ENCODE peak calls at places on chromosome 6, in five cellular contexts. Y is foreskin melanocyte; B is thoracic aorta; I is stimulated activated CD8-positive, alpha-beta memory T cell treated with anti-CD3 and anti-CD28 coated beads, Interleukin-7, amount 100 ng/mL, for 24 hours; T is cardiac septum. J is an unnamed sample.

GRCh38 chr6:81476881-81477280 is 275.6 kb downstream of the TENT5A start:
- DNase-seq in Y (peak), B (no peak), I (no peak), T (no peak), J (no peak)

GRCh38 chr6:132961610-132962009 is 147.2 kb downstream of the RPS12 start:
- DNase-seq in Y (no peak), B (no peak), I (no peak), T (no peak), J (no peak)

GRCh38 chr6:16511723-16512584 is 249.3 kb downstream of the ATXN1 start:
- DNase-seq in Y (no peak), B (no peak), I (no peak), T (no peak), J (no peak)

GRCh38 chr6:85360794-85361642 is 88.9 kb upstream of the NT5E start:
- DNase-seq in Y (peak), B (peak), I (no peak), T (no peak), J (peak)

GRCh38 chr6:1612902-1613301 is 3.2 kb downstream of the FOXC1 start:
- DNase-seq in Y (no peak), B (no peak), I (no peak), T (no peak), J (peak)

GRCh38 chr6:7138921-7139358 is 31.2 kb downstream of the RREB1 start:
- DNase-seq in Y (no peak), B (no peak), I (no peak), T (no peak), J (no peak)

GRCh38 chr6:45835725-45836437 is 179.8 kb downstream of the CLIC5 start:
- DNase-seq in Y (no peak), B (no peak), I (no peak), T (no peak), J (no peak)

GRCh38 chr6:132070356-132070755 is 119.2 kb upstream of the CCN2 start:
- DNase-seq in Y (peak), B (no peak), I (no peak), T (no peak), J (no peak)

GRCh38 chr6:74357329-74357728 is 661.3 kb downstream of the CD109 start:
- DNase-seq in Y (no peak), B (no peak), I (no peak), T (no peak), J (no peak)

GRCh38 chr6:29737707-29738630 is 14.7 kb downstream of the HLA-F start:
- DNase-seq in Y (peak), B (no peak), I (no peak), T (peak), J (peak)

GRCh38 chr6:169913096-169913615 is 161.7 kb downstream of the ERMARD start:
- DNase-seq in Y (no peak), B (no peak), I (no peak), T (no peak), J (no peak)

GRCh38 chr6:150651808-150652473 is 52.3 kb downstream of the PLEKHG1 start:
- DNase-seq in Y (no peak), B (no peak), I (no peak), T (no peak), J (no peak)

GRCh38 chr6:132751306-132751705 is 6.4 kb downstream of the VNN2 start:
- DNase-seq in Y (no peak), B (no peak), I (no peak), T (no peak), J (no peak)

GRCh38 chr6:130944486-130944885 is 117.3 kb downstream of the SMLR1 start:
- DNase-seq in Y (peak), B (no peak), I (no peak), T (no peak), J (no peak)

GRCh38 chr6:81515562-81516453 is 236.7 kb downstream of the TENT5A start:
- DNase-seq in Y (peak), B (no peak), I (no peak), T (no peak), J (no peak)

GRCh38 chr6:144411506-144412165 is 126.5 kb downstream of the UTRN start:
- DNase-seq in Y (no peak), B (no peak), I (no peak), T (no peak), J (no peak)

GRCh38 chr6:21831531-21832291 is 238.2 kb downstream of the SOX4 start:
- DNase-seq in Y (no peak), B (no peak), I (no peak), T (no peak), J (no peak)

GRCh38 chr6:30013296-30013922 is 47.7 kb upstream of the POLR1H start:
- DNase-seq in Y (no peak), B (no peak), I (peak), T (no peak), J (no peak)

GRCh38 chr6:117531346-117531745 is 48.9 kb downstream of the DCBLD1 start:
- DNase-seq in Y (no peak), B (no peak), I (no peak), T (no peak), J (no peak)

GRCh38 chr6:137363805-137364138 is 130.4 kb downstream of the OLIG3 start:
- DNase-seq in Y (no peak), B (no peak), I (no peak), T (no peak), J (no peak)

GRCh38 chr6:53119772-53120409 is 28.8 kb downstream of the GCM1 start:
- DNase-seq in Y (no peak), B (no peak), I (no peak), T (no peak), J (no peak)

GRCh38 chr6:149028767-149029405 is 282.1 kb downstream of the UST start:
- DNase-seq in Y (peak), B (no peak), I (no peak), T (no peak), J (no peak)

GRCh38 chr6:14108571-14109410 is 8.8 kb upstream of the CD83 start:
- DNase-seq in Y (no peak), B (no peak), I (no peak), T (peak), J (no peak)

GRCh38 chr6:25388776-25389175 is 109.6 kb downstream of the CARMIL1 start:
- DNase-seq in Y (no peak), B (no peak), I (no peak), T (no peak), J (no peak)

GRCh38 chr6:160991411-160992322 is at the start of gene MAP3K4:
- DNase-seq in Y (peak), B (peak), I (peak), T (peak), J (peak)

GRCh38 chr6:39495023-39495422 is 172.5 kb upstream of the KCNK16 start:
- DNase-seq in Y (no peak), B (no peak), I (no peak), T (no peak), J (no peak)

GRCh38 chr6:12957321-12958051 is 240.9 kb downstream of the PHACTR1 start:
- DNase-seq in Y (peak), B (peak), I (no peak), T (peak), J (no peak)